ENCODE peak calls at places on chromosomes 12 and 14, in five cellular contexts. U is transverse colon, L is uterus, S is heart left ventricle, D is lower leg skin. O is an unnamed sample.
A peak's percentile ranks its signal among the peaks of the same experiment; 100 is the strongest.

GRCh38 chr14:99121027-99121875 is 150.7 kb downstream of the BCL11B start:
- DNase-seq in L (no peak), S (no peak), D (no peak), U (no peak), O (no peak)

GRCh38 chr14:70718383-70719123 is 76.8 kb downstream of the TTC9 start:
- DNase-seq in D (no peak), S (no peak), U (no peak), L (no peak), O (no peak)

GRCh38 chr12:65822732-65823480 is 1.4 kb upstream of the HMGA2 start:
- DNase-seq in S (no peak), L (no peak), U (peak; percentile 60), D (no peak), O (peak; percentile 4)

GRCh38 chr12:71641390-71641789 is 22.3 kb downstream of the ZFC3H1 start:
- DNase-seq in S (no peak), U (no peak), L (no peak), D (no peak), O (no peak)

GRCh38 chr14:56081139-56081538 is 37.1 kb upstream of the PELI2 start:
- DNase-seq in S (no peak), U (no peak), L (no peak), D (no peak), O (no peak)

GRCh38 chr12:103623716-103624115 is 36.6 kb downstream of the STAB2 start:
- DNase-seq in D (no peak), S (no peak), L (no peak), U (no peak), O (no peak)

GRCh38 chr12:120688527-120689071 is 1.6 kb downstream of the MLEC start:
- DNase-seq in U (peak; percentile 56), D (no peak), L (no peak), S (no peak), O (peak; percentile 20)

GRCh38 chr14:104537613-104537988 is 42.0 kb upstream of the C14orf180 start:
- DNase-seq in L (no peak), D (no peak), S (no peak), U (no peak), O (no peak)

GRCh38 chr14:100446572-100446971 is 123.4 kb downstream of the SLC25A47 start:
- DNase-seq in L (no peak), U (no peak), D (no peak), S (no peak), O (no peak)

GRCh38 chr14:24268225-24268624 is 3.2 kb downstream of the RABGGTA start:
- DNase-seq in L (no peak), S (no peak), U (no peak), D (no peak), O (no peak)

GRCh38 chr14:24266344-24267244 is 3.6 kb upstream of the TGM1 start:
- DNase-seq in U (no peak), D (no peak), L (no peak), S (no peak), O (no peak)

GRCh38 chr14:24269910-24270536 is 1.4 kb downstream of the RABGGTA start:
- DNase-seq in S (no peak), U (no peak), D (no peak), L (no peak), O (no peak)

GRCh38 chr14:24269368-24269767 is 2.0 kb downstream of the RABGGTA start:
- DNase-seq in U (no peak), D (no peak), L (no peak), S (no peak), O (no peak)

GRCh38 chr14:24267516-24267915 is 3.9 kb downstream of the RABGGTA start:
- DNase-seq in S (no peak), U (no peak), D (no peak), L (no peak), O (no peak)
- H3K4me3 ChIP-seq in S (no peak overlapping the region), U (no peak overlapping the region), D (no peak overlapping the region), L (no peak overlapping the region), O (no peak overlapping the region)

DNA sequence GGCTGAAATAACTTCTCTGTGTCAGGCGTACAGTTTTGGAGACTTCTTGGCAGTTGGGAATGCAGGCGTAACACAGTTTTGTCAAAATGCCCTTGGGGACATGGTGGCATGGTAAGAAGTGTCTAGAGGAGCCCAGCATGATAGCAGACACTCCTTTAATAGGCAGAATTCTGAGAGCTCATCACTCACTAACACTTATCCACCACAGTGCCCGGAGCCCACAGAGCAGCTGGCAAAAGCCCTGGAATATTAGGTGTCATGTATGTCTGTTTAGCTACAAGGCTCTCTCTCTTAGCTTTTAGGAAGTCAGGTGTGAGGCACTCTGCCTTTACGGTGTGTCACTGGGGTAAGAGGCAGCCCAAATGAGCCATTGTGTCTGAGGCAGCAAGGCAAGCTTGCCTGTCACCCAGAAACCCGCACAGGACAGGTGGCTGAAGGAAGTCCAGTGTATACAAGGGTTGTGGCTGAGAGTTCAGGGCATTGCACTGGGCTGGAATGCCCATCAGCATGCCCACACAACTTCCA is 96.3 kb downstream of the ESRRB start:
- DNase-seq in L (no peak), D (no peak), U (no peak), S (no peak), O (no peak)
- H3K4me3 ChIP-seq in L (no peak overlapping the region), D (no peak overlapping the region), U (no peak overlapping the region), S (no peak overlapping the region), O (no peak overlapping the region)

GRCh38 chr12:9674226-9674590 is 4.7 kb downstream of the CLEC2D start:
- DNase-seq in L (no peak), D (no peak), U (peak; percentile 44), S (no peak), O (no peak)
- H3K4me3 ChIP-seq in L (no peak overlapping the region), D (no peak overlapping the region), U (no peak overlapping the region), S (no peak overlapping the region), O (no peak overlapping the region)

GRCh38 chr12:4221157-4221556 is 52.4 kb upstream of the CCND2 start:
- DNase-seq in L (no peak), D (no peak), U (no peak), S (no peak), O (no peak)
- H3K4me3 ChIP-seq in L (no peak overlapping the region), D (no peak overlapping the region), U (no peak overlapping the region), S (no peak overlapping the region), O (no peak overlapping the region)

DNA sequence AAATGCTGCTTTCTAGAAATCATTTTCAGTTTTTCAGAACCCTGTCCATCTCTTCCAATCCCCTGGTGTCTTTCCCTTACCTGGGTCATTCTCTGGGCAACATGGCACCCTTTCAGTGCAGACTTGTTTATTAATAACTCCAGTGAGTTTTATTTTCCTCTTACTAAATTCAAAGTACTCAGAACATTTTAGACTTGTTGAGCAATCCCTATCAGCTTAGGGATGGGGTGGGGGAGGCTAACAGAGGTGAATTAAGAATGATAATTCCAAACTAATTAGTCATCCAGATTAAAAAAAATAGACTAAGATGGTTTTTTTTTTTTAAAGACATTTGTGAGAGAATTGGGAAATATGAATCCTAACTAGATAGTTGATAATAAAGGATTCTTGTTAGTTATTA is 10.7 kb downstream of the GPRC5A start:
- DNase-seq in L (peak; percentile 41), D (peak; percentile 49), S (no peak), U (no peak), O (no peak)
- H3K4me3 ChIP-seq in L (no peak overlapping the region), D (no peak overlapping the region), S (no peak overlapping the region), U (no peak overlapping the region), O (no peak overlapping the region)

GRCh38 chr14:75430526-75430925 is 2.7 kb downstream of the JDP2 start:
- DNase-seq in L (no peak), U (no peak), D (no peak), S (no peak), O (peak; percentile 48)
- H3K4me3 ChIP-seq in L (no peak overlapping the region), U (no peak overlapping the region), D (no peak overlapping the region), S (peak overlapping the region; percentile 87), O (peak overlapping the region; percentile 64)

DNA sequence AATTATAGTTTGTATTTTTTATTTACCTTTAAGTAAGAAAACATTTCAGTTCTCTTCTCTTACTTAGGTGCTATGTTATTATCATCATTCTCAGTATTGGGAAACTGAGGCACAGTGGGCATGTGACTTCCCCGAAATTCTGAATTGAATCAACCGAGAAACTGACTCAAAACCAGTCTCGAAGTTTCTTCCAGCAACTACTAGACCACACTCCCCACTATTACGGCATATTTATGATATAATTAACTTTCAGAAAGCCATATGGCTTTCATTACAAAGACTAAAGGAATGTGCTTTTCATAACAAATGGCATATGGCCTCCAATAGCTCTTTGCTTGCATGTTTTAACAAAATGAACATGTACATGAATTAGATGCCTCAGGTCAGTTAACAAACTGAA is 182.8 kb upstream of the SLC38A2 start:
- DNase-seq in D (no peak), U (no peak), L (no peak), S (no peak), O (no peak)
- H3K4me3 ChIP-seq in D (no peak overlapping the region), U (no peak overlapping the region), L (no peak overlapping the region), S (no peak overlapping the region), O (no peak overlapping the region)

GRCh38 chr12:131827961-131828534 is at the start of gene MMP17:
- DNase-seq in S (peak; percentile 68), D (no peak), L (peak; percentile 41), U (peak; percentile 33), O (peak; percentile 74)

GRCh38 chr12:131828671-131829350 is 618 bp downstream of the MMP17 start:
- DNase-seq in D (no peak), L (no peak), U (no peak), S (no peak), O (peak; percentile 62)

GRCh38 chr12:131830335-131831020 is 2.3 kb downstream of the MMP17 start:
- DNase-seq in U (peak; percentile 62), L (peak; percentile 84), D (peak; percentile 56), S (peak; percentile 92), O (peak; percentile 91)

GRCh38 chr12:131829795-131830334 is 1.7 kb downstream of the MMP17 start:
- DNase-seq in L (no peak), D (no peak), U (no peak), S (no peak), O (no peak)

GRCh38 chr12:131829351-131829794 is 1.2 kb downstream of the MMP17 start:
- DNase-seq in U (no peak), L (no peak), S (peak; percentile 72), D (no peak), O (no peak)
- H3K4me3 ChIP-seq in U (no peak overlapping the region), L (peak overlapping the region; percentile 36), S (peak overlapping the region; percentile 67), D (no peak overlapping the region), O (peak overlapping the region; percentile 47)

DNA sequence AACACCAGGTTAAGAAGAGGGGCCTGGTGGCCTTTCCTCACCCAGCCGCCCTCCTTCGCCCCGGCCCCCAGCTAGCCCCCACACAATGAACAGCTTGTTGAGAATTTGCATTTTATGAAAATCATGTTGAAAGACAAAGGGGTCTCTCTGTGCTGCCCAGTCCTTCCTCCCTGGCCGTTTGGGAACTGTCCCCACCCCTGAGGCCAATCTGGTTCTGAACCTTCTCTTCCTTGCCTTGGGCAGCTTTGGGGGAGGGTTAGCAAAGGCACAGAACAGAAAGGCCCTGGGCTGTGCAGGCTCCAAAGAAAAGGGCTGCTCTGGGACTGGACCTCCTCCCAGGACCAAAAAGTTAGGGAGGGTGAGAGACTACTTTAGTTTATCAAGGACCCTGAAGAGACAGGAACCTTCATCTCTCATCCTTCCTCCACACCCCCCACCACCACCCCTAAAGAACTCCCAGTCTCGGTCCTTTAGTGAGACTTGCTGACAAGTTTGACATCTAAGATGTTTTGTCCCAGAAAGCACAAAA is 1.3 kb downstream of the TAMALIN start:
- DNase-seq in U (no peak), S (no peak), L (no peak), D (no peak), O (no peak)
- H3K4me3 ChIP-seq in U (peak overlapping the region; percentile 82), S (peak overlapping the region; percentile 92), L (peak overlapping the region; percentile 72), D (peak overlapping the region; percentile 56), O (no peak overlapping the region)

O was measured in MG63.